ENCODE peak calls at places on chromosomes 3 and 15, in five cellular contexts. T is esophagus squamous epithelium, G is right lobe of liver, H is upper lobe of right lung, K is cardiac muscle cell. N is an unnamed sample. For H3K27me3 and H3K36me3, the result is how much of the 10 kb centered on the place peaks cover.

GRCh38 chr3:150035400-150035799 is 64.7 kb upstream of the PFN2 start:
- DNase-seq in K (no peak), H (no peak), G (no peak), T (no peak), N (peak)

GRCh38 chr15:31079519-31079918 is 22.0 kb downstream of the TRPM1 start:
- DNase-seq in T (no peak), H (no peak), K (no peak), G (no peak), N (peak)

GRCh38 chr3:27147215-27147614 is 222.0 kb downstream of the NEK10 start:
- DNase-seq in G (no peak), T (no peak), K (no peak), H (no peak), N (no peak)

GRCh38 chr15:71103102-71103676 is 12.1 kb upstream of the THSD4 start:
- DNase-seq in T (no peak), K (peak), G (no peak), H (no peak), N (peak)

GRCh38 chr3:102106421-102107097 is 257.2 kb downstream of the NFKBIZ start:
- DNase-seq in H (no peak), K (peak), G (no peak), T (no peak), N (no peak)

GRCh38 chr3:177284383-177284881 is 87.2 kb upstream of the TBL1XR1 start:
- DNase-seq in G (no peak), H (peak), K (peak), T (no peak), N (peak)

GRCh38 chr3:5426094-5426883 is 238.8 kb downstream of the EDEM1 start:
- DNase-seq in G (peak), K (peak), H (peak), T (no peak), N (peak)

GRCh38 chr3:14606663-14607339 is 44.8 kb upstream of the CCDC174 start:
- DNase-seq in T (no peak), H (no peak), G (no peak), K (no peak), N (no peak)

GRCh38 chr15:40310001-40310959 is 2.5 kb upstream of the PLCB2 start:
- DNase-seq in K (peak), T (no peak), G (peak), H (peak), N (peak)

GRCh38 chr3:71345429-71346027 is 238.0 kb downstream of the FOXP1 start:
- DNase-seq in T (no peak), K (peak), G (no peak), H (no peak), N (no peak)

GRCh38 chr3:89300519-89300918 is 193.1 kb downstream of the EPHA3 start:
- DNase-seq in T (no peak), H (no peak), K (no peak), G (no peak), N (no peak)

GRCh38 chr15:68389936-68390790 is 41.8 kb downstream of the ITGA11 start:
- DNase-seq in K (peak), G (peak), T (no peak), H (peak), N (no peak)

GRCh38 chr3:46829699-46830208 is 33.5 kb downstream of the MYL3 start:
- DNase-seq in G (no peak), H (no peak), K (no peak), T (no peak), N (no peak)

GRCh38 chr3:42443292-42443691 is 32.9 kb upstream of the LYZL4 start:
- DNase-seq in H (no peak), T (no peak), K (no peak), G (no peak), N (no peak)

GRCh38 chr3:26280517-26280916 is 342.1 kb upstream of the LRRC3B start:
- DNase-seq in T (no peak), H (no peak), G (no peak), K (no peak), N (peak)

GRCh38 chr15:48937886-48938285 is 25.8 kb downstream of the SHC4 start:
- DNase-seq in H (no peak), T (no peak), K (no peak), G (no peak), N (no peak)

GRCh38 chr15:70936326-70936725 is 43.7 kb downstream of the LRRC49 start:
- DNase-seq in K (peak), H (no peak), G (no peak), T (no peak), N (no peak)

GRCh38 chr3:101070260-101071121 is 77.3 kb upstream of the ABI3BP start:
- DNase-seq in K (peak), G (peak), H (peak), T (no peak), N (peak)

GRCh38 chr3:22245122-22245521 is 494.1 kb upstream of the ZNF385D start:
- DNase-seq in H (no peak), T (no peak), K (peak), G (no peak), N (no peak)

GRCh38 chr3:72830452-72831217 is 17.6 kb downstream of the SHQ1 start:
- DNase-seq in K (peak), H (no peak), T (no peak), G (no peak), N (no peak)

GRCh38 chr15:76197703-76198455 is 113.4 kb downstream of the ETFA start:
- DNase-seq in K (no peak), T (no peak), G (no peak), H (peak), N (no peak)

GRCh38 chr3:106299300-106300098 is 430.7 kb upstream of the CBLB start:
- DNase-seq in G (no peak), H (no peak), T (no peak), K (peak), N (no peak)

GRCh38 chr3:167032267-167032876 is 347.7 kb downstream of the ZBBX start:
- DNase-seq in G (no peak), K (peak), H (no peak), T (no peak), N (peak)

GRCh38 chr3:187713504-187713903 is 11.1 kb upstream of the RTP2 start:
- DNase-seq in H (no peak), G (no peak), T (no peak), K (peak), N (no peak)

GRCh38 chr15:35958021-35958420 is 412.1 kb upstream of the DPH6 start:
- DNase-seq in K (peak), H (no peak), G (no peak), T (no peak), N (no peak)

GRCh38 chr3:134179508-134179907 is 71.2 kb downstream of the RYK start:
- DNase-seq in T (no peak), K (no peak), G (no peak), H (no peak), N (no peak)

GRCh38 chr3:98962189-98962930 is 60.9 kb upstream of the DCBLD2 start:
- DNase-seq in K (peak), H (no peak), G (no peak), T (no peak), N (no peak)

GRCh38 chr15:47820047-47820779 is 102.9 kb downstream of the SEMA6D start:
- DNase-seq in H (no peak), K (peak), T (no peak), G (no peak), N (no peak)

GRCh38 chr15:31133890-31134289 is 32.4 kb upstream of the TRPM1 start:
- DNase-seq in T (no peak), G (no peak), K (no peak), H (no peak), N (no peak)

GRCh38 chr3:65595222-65595996 is 443.3 kb downstream of the MAGI1 start:
- DNase-seq in G (no peak), H (no peak), K (no peak), T (no peak), N (peak)

GRCh38 chr3:65597952-65598413 is 440.7 kb downstream of the MAGI1 start:
- DNase-seq in K (no peak), H (no peak), T (no peak), G (no peak), N (peak)

GRCh38 chr3:65597225-65597951 is 441.3 kb downstream of the MAGI1 start:
- DNase-seq in T (no peak), G (no peak), K (peak), H (peak), N (peak)

GRCh38 chr3:65595997-65596300 is 442.8 kb downstream of the MAGI1 start:
- DNase-seq in K (no peak), T (no peak), G (no peak), H (no peak), N (no peak)

DNA sequence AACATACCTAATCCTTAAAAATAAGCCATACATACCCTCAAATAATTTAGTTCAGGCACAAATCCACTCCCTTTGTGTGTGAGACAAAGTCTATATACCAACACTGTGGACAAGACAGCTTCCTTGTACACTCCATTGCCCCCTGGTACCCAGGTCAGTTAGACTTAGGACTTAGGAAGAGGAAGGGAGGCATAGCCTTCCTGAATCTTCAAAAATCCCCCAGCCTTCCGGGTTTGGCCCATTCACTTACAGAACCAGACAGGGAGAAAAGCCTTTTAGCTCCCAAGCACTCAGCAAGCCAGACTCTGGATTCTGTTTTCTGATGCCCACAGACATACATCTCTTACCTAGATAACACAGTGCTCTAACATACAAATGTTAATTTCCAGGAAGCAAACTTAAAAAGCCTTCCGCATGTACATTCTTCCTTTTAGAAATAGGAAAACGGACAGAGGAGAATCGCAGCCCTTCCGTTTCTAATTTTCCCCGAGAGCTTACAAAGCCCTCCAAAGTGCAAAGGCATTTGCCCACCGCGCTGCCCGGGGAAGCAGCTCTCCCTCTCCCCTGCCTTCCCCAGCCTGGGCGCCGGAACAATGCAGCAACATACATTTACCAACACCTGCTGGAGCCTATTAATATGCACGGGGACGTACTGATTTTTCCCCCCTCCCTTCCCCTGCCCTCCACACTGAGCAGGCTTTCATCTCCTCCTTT is 442.1 kb downstream of the MAGI1 start:
- DNase-seq in K (no peak), G (no peak), H (no peak), T (no peak), N (peak)
- H3K4me3 ChIP-seq in K (peak), G (no peak), H (peak), T (peak), N (peak)

GRCh38 chr15:38638841-38639240 is 74.2 kb upstream of the RASGRP1 start:
- DNase-seq in H (no peak), T (no peak), K (no peak), G (no peak), N (no peak)
- H3K27me3 ChIP-seq in H (under half), T (under half), K (under half), G (under half), N (under half)

GRCh38 chr15:101242999-101243336 is 8.9 kb downstream of the CHSY1 start:
- DNase-seq in K (no peak), H (no peak), T (no peak), G (no peak), N (no peak)
- H3K36me3 ChIP-seq in K (under half), H (under half), T (under half), G (under half), N (under half)

GRCh38 chr15:81000626-81001179 is at the start of gene TLNRD1:
- DNase-seq in T (peak), G (peak), K (peak), H (peak), N (peak)

GRCh38 chr15:81000144-81000625 is 538 bp upstream of the TLNRD1 start:
- DNase-seq in H (no peak), T (no peak), K (peak), G (no peak), N (no peak)

GRCh38 chr15:81001180-81002003 is 669 bp downstream of the TLNRD1 start:
- DNase-seq in H (peak), T (no peak), G (peak), K (peak), N (peak)

GRCh38 chr15:80998252-80998651 is 2.5 kb upstream of the TLNRD1 start:
- DNase-seq in K (no peak), H (no peak), T (no peak), G (no peak), N (no peak)

GRCh38 chr15:80999623-81000036 is 1.1 kb upstream of the TLNRD1 start:
- DNase-seq in T (no peak), H (no peak), G (no peak), K (no peak), N (peak)
- H3K4me3 ChIP-seq in T (peak), H (peak), G (peak), K (no peak), N (peak)

GRCh38 chr3:38608961-38609360 is 40.5 kb downstream of the SCN5A start:
- DNase-seq in H (peak), K (no peak), G (no peak), T (no peak), N (no peak)

GRCh38 chr3:38611866-38612265 is 37.6 kb downstream of the SCN5A start:
- DNase-seq in G (no peak), K (no peak), T (no peak), H (peak), N (no peak)

GRCh38 chr3:38609386-38610111 is 39.9 kb downstream of the SCN5A start:
- DNase-seq in T (no peak), G (no peak), K (no peak), H (peak), N (no peak)

GRCh38 chr3:38610934-38611333 is 38.6 kb downstream of the SCN5A start:
- DNase-seq in G (no peak), K (no peak), T (no peak), H (peak), N (no peak)

GRCh38 chr3:38610436-38610835 is 39.1 kb downstream of the SCN5A start:
- DNase-seq in K (no peak), H (peak), G (no peak), T (no peak), N (no peak)
- H3K27me3 ChIP-seq in K (under half), H (under half), G (under half), T (under half), N (under half)

GRCh38 chr3:52324676-52325075 is 8.6 kb downstream of the DNAH1 start:
- DNase-seq in G (no peak), T (no peak), H (no peak), K (no peak), N (no peak)
- H3K36me3 ChIP-seq in G (under half), T (under half), H (under half), K (under half), N (under half)

DNA sequence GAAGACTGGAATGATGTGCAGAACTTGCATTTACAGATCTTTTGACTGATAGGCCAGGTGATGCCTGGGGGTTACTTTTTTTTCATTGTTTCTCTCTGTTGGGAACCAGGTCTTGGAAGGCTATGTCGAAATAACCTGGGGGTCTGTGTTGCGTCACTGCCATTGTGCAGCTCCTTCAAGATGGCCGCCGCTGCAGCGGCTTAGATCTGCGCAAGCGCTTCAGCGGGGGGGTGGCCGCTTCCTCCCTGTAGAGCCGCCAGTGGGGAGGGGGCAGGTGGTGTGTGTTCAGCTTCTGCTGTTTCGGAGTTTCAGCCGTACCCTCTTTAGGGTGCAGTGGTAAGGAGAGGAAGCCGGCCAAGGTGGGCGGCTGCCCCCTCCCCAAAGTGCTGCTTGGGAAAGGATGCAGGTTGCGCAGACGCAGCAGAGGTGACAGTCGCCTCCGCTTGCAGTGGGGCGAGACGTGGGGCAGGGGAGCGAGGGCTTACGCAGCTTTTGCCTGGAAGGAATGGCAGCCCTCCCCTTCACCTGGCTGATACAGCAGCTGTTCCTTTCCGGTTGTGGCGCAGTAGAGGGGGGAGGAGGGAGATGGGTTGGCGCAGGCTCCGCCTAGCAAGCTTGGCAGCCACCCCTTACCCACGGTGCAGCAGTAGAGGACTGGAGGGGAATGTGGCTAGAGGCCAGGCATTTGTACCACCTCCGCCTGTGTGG is 1.5 kb downstream of the SNRPN start:
- DNase-seq in H (peak), G (peak), K (peak), T (no peak), N (peak)
- H3K4me3 ChIP-seq in H (peak), G (peak), K (peak), T (peak), N (peak)

GRCh38 chr3:123883656-123884257 is 375 bp downstream of the MYLK start:
- DNase-seq in T (no peak), K (peak), H (no peak), G (no peak), N (peak)

GRCh38 chr3:123884993-123885392 is 861 bp upstream of the MYLK start:
- DNase-seq in K (no peak), T (no peak), H (no peak), G (no peak), N (no peak)

GRCh38 chr3:123881771-123882170 is 2.4 kb downstream of the MYLK start:
- DNase-seq in G (no peak), H (no peak), T (no peak), K (no peak), N (peak)

GRCh38 chr3:123883111-123883510 is 1.0 kb downstream of the MYLK start:
- DNase-seq in T (no peak), K (no peak), G (no peak), H (no peak), N (no peak)

DNA sequence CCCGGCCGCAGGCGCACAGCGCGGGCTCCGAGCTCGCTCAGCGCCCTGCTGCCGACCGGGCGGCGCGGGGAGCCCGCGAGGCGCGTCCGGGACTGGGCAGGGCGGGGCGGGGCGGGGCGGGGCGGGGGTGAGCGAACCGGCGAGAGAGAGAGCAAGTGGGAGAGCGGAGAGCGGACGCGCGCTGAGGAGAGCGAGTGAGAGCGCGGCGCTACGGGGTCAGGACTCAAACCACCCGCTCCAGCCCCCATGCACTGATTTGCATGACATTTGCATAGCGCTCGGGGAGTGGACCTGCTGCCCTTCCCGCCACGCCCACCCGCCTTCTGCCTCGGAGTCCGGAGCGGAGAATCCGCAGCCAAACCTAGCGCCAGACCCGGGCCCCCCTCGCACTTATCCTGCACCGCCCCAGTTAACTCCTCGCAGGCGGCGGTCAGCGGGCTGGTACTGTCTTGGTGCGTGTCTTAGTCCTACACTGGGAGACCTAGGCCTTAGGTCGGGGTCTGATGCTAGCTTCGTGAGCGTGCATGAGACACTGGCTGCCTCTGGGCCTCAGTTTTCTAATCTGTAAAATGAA is at the start of gene MYLK:
- DNase-seq in T (no peak), G (peak), K (peak), H (peak), N (peak)
- H3K27me3 ChIP-seq in T (under half), G (under half), K (under half), H (under half), N (under half)

DNA sequence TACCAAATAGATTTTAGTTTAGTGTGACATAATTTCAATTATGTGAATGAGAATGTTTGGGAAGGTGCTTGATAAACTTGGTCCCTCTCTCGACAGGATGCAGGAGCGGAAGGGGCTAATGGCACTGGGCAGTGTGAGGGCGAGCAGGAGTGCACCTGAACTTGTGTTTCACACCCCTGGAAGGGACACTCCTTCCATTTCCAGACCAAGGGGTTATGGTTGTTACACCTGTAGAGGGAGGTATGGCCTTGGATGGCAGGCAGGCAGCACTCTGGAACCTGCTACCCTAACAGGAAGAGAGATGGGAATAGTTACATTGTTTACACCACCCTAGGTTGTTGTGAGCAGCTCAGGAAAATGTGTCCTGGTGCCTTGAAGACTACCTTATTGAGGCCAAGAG is 22.1 kb downstream of the SYNM start:
- DNase-seq in T (no peak), H (no peak), K (no peak), G (no peak), N (no peak)
- H3K36me3 ChIP-seq in T (under half), H (under half), K (under half), G (under half), N (under half)

GRCh38 chr3:47930979-47931378 is 85.2 kb downstream of the MAP4 start:
- DNase-seq in K (no peak), G (no peak), H (no peak), T (no peak), N (no peak)
- H3K4me3 ChIP-seq in K (no peak), G (no peak), H (no peak), T (no peak), N (no peak)